ENCODE peak calls at places on chromosomes 5 and 9, in four cellular contexts. N is cardiac muscle cell, A is HAP-1, R is HFF-Myc. I is an unnamed sample.

GRCh38 chr5:5473224-5473623 is 50.7 kb downstream of the ICE1 start:
- DNase-seq in N (no peak), A (no peak), R (no peak), I (no peak)

GRCh38 chr9:121277518-121278275 is 9.7 kb downstream of the GSN start:
- DNase-seq in N (peak; percentile 37), A (no peak), R (no peak), I (no peak)

GRCh38 chr9:136531904-136532798 is 13.7 kb downstream of the NOTCH1 start:
- DNase-seq in N (no peak), A (no peak), R (no peak), I (no peak)

GRCh38 chr5:172642926-172643325 is 1.9 kb downstream of the NEURL1B start:
- DNase-seq in N (no peak), A (no peak), R (no peak), I (no peak)

GRCh38 chr5:53607896-53608295 is 47.5 kb downstream of the NDUFS4 start:
- DNase-seq in N (peak; percentile 59), A (no peak), R (no peak), I (no peak)

GRCh38 chr5:78611161-78611605 is 37.4 kb downstream of the LHFPL2 start:
- DNase-seq in N (no peak), A (no peak), R (no peak), I (no peak)

GRCh38 chr5:95449460-95449859 is 58.3 kb downstream of the FAM81B start:
- DNase-seq in N (peak; percentile 24), A (peak; percentile 19), R (no peak), I (no peak)

GRCh38 chr9:88753691-88754367 is 218.9 kb downstream of the NXNL2 start:
- DNase-seq in N (peak; percentile 36), A (no peak), R (peak; percentile 58), I (no peak)

GRCh38 chr9:137972355-137972987 is 94.9 kb downstream of the CACNA1B start:
- DNase-seq in N (no peak), A (no peak), R (no peak), I (no peak)

GRCh38 chr5:81755320-81755719 is 4.4 kb upstream of the SSBP2 start:
- DNase-seq in N (peak; percentile 86), A (peak; percentile 92), R (peak; percentile 49), I (no peak)

GRCh38 chr5:96149546-96149945 is 187.9 kb upstream of the ELL2 start:
- DNase-seq in N (no peak), A (no peak), R (no peak), I (no peak)

GRCh38 chr5:98999631-99000030 is 70.8 kb upstream of the CHD1 start:
- DNase-seq in N (peak; percentile 9), A (no peak), R (no peak), I (no peak)

GRCh38 chr5:151772029-151772867 is 494 bp downstream of the G3BP1 start:
- DNase-seq in N (peak; percentile 38), A (no peak), R (no peak), I (no peak)

GRCh38 chr5:155631116-155631515 is 617.6 kb downstream of the KIF4B start:
- DNase-seq in N (no peak), A (no peak), R (no peak), I (no peak)

GRCh38 chr5:4373051-4373450 is 767.1 kb upstream of the ADAMTS16 start:
- DNase-seq in N (no peak), A (no peak), R (no peak), I (no peak)

GRCh38 chr9:29068461-29068860 is 1495.2 kb upstream of the C9orf72 start:
- DNase-seq in N (no peak), A (no peak), R (no peak), I (no peak)

GRCh38 chr5:89735108-89735507 is 674.4 kb downstream of the CETN3 start:
- DNase-seq in N (peak; percentile 60), A (no peak), R (no peak), I (no peak)

GRCh38 chr5:38718874-38719391 is 126.9 kb upstream of the OSMR start:
- DNase-seq in N (peak; percentile 54), A (no peak), R (no peak), I (no peak)

GRCh38 chr5:10550222-10550995 is 13.5 kb upstream of the ANKRD33B start:
- DNase-seq in N (no peak), A (no peak), R (no peak), I (no peak)

GRCh38 chr5:151757233-151758140 is 944 bp downstream of the ATOX1 start:
- DNase-seq in N (no peak), A (no peak), R (no peak), I (no peak)

GRCh38 chr5:64384761-64385160 is 121.1 kb upstream of the RGS7BP start:
- DNase-seq in N (peak; percentile 16), A (peak; percentile 6), R (no peak), I (no peak)

GRCh38 chr9:2857564-2858198 is 13.8 kb upstream of the PUM3 start:
- DNase-seq in N (peak; percentile 85), A (peak; percentile 74), R (peak; percentile 78), I (peak; percentile 60)

GRCh38 chr5:69504036-69504435 is 11.4 kb downstream of the OCLN start:
- DNase-seq in N (no peak), A (no peak), R (no peak), I (no peak)

GRCh38 chr5:124677376-124677998 is 69.0 kb downstream of the ZNF608 start:
- DNase-seq in N (peak; percentile 65), A (no peak), R (no peak), I (no peak)

GRCh38 chr9:84862308-84862707 is 192.8 kb downstream of the NTRK2 start:
- DNase-seq in N (no peak), A (no peak), R (no peak), I (no peak)

GRCh38 chr9:131024978-131025868 is 16.2 kb downstream of the LAMC3 start:
- DNase-seq in N (no peak), A (no peak), R (no peak), I (no peak)

GRCh38 chr9:134267305-134268265 is 58.7 kb upstream of the RXRA start:
- DNase-seq in N (no peak), A (no peak), R (no peak), I (no peak)

GRCh38 chr5:95631991-95632675 is 12.2 kb downstream of the GPR150 start:
- DNase-seq in N (peak; percentile 45), A (no peak), R (peak; percentile 29), I (peak; percentile 63)

GRCh38 chr5:118968406-118968911 is 19.9 kb downstream of the DTWD2 start:
- DNase-seq in N (no peak), A (no peak), R (no peak), I (no peak)

GRCh38 chr9:77210116-77210515 is 32.8 kb downstream of the VPS13A start:
- DNase-seq in N (peak; percentile 14), A (no peak), R (no peak), I (no peak)

GRCh38 chr9:93952119-93952783 is 2.9 kb downstream of the BARX1 start:
- DNase-seq in N (no peak), A (no peak), R (no peak), I (no peak)

GRCh38 chr5:57176350-57176857 is 2.5 kb downstream of the GPBP1 start:
- DNase-seq in N (peak; percentile 70), A (peak; percentile 24), R (no peak), I (no peak)

GRCh38 chr9:114330636-114331035 is 967 bp downstream of the ORM2 start:
- DNase-seq in N (no peak), A (no peak), R (no peak), I (no peak)

GRCh38 chr9:129258124-129258822 is 80.2 kb upstream of the IER5L start:
- DNase-seq in N (peak; percentile 96), A (peak; percentile 86), R (peak; percentile 72), I (peak; percentile 87)

GRCh38 chr9:129259373-129259772 is 81.3 kb upstream of the IER5L start:
- DNase-seq in N (no peak), A (no peak), R (no peak), I (no peak)

GRCh38 chr9:129256959-129257713 is 79.1 kb upstream of the IER5L start:
- DNase-seq in N (no peak), A (no peak), R (no peak), I (no peak)

GRCh38 chr9:129262261-129262660 is 84.2 kb upstream of the IER5L start:
- DNase-seq in N (no peak), A (no peak), R (no peak), I (no peak)

DNA sequence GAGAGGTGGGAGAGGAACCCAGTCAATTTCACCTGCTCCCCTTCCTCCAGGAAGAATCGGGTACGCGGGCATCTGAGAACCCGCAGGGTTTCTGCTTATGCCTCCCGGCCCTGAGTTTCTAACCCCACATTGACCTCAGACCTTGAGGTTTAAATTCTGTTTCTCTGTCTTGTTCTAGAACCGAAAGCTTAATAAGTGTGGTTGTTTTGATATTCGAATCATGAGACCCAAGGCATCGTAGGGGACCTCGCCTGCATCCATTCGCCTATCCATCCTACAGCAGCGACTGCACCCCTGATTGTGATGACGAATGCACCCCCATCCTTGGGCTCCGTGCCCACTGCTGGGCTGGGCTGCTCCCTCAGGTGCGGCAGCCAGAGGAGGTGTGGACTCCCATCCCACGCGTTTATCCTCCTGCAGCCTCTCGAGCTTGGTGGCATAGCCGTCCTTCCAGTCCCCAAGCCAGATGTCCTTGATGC is 80.8 kb upstream of the IER5L start:
- DNase-seq in N (no peak), A (no peak), R (no peak), I (no peak)
- H3K4me3 ChIP-seq in N (no peak overlapping the region), A (no peak overlapping the region), R (peak overlapping the region; percentile 16), I (no peak overlapping the region)

DNA sequence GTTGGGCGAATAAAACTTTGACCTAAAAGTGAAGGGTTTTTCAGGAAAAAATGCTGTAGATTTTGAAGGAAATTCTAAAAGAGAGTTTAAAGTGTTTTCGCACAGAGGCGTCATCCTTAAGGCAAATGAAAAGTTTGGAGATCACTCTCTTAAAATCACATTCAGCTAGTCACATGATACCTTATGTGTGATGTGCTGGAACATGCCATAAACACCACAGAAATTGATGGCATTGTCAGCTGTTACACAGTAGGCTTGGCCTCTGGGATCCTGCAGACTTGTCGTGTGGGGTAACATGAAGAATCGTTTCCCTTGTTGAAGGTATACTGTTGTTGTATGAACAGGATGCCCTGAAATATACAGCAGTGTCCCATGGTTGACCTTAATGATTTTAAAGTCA is 3.3 kb downstream of the ANP32B start:
- DNase-seq in N (no peak), A (no peak), R (no peak), I (no peak)
- H3K4me3 ChIP-seq in N (no peak overlapping the region), A (no peak overlapping the region), R (no peak overlapping the region), I (peak overlapping the region; percentile 77)

DNA sequence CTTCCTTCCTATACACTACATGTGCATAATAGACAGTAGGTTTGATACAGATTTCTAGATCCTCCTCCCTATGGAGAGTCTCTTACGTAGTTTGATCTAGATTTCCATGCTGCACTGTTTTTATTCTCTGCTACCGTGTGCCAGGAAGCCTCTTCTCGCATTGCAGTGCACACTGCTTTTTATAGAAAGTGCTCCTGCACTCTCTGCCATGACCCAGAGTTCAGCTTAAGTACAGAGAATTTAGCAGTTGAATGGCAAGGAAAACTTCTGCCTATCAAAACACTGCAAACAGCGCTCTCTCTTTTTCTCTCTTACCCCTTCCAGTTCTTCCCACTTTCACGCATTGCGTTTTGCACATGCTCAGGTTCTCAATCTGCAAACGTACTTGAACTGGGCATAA is 187.4 kb downstream of the ARHGAP26 start:
- DNase-seq in N (no peak), A (no peak), R (no peak), I (no peak)
- H3K4me3 ChIP-seq in N (no peak overlapping the region), A (no peak overlapping the region), R (no peak overlapping the region), I (no peak overlapping the region)

DNA sequence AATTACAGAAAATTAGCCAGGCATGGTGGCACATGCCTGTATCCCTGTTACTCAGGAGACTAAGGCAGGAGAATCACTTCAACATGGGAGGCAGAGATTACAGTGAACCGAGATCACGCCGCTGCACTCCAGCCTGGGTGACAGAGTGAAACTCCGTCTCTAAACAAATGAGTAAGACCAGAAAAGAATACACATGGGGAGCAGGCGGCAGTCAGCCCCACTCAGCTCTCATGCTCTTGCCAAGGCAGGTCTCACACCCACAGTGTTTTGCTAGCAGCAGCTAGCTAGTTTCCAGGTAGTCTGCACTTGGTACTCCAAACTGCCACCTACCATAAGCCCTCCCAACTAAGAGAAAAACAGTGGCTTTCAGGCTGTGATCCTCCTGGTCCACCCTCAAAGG is 722.3 kb upstream of the CTNND2 start:
- DNase-seq in N (no peak), A (no peak), R (no peak), I (no peak)
- H3K4me3 ChIP-seq in N (no peak overlapping the region), A (no peak overlapping the region), R (no peak overlapping the region), I (no peak overlapping the region)

GRCh38 chr9:37911271-37911681 is 7.3 kb upstream of the SLC25A51 start:
- DNase-seq in N (peak; percentile 55), A (no peak), R (no peak), I (no peak)
- H3K4me3 ChIP-seq in N (no peak overlapping the region), A (no peak overlapping the region), R (no peak overlapping the region), I (no peak overlapping the region)

I was measured in Jurkat, Clone E6-1.